ENCODE peak calls at places on chromosomes 7 and 10, in ten cellular contexts. One of them, this sample, is unnamed.

GRCh38 chr10:77160679-77161078 is 476.9 kb downstream of the KCNMA1 start:
- DNase-seq in cardiac fibroblast: peak
- DNase-seq in GM12878: no peak
- DNase-seq in right atrium auricular region: no peak
- DNase-seq in OCI-LY7: no peak
- DNase-seq in HL-60: no peak
- DNase-seq in CD8-positive, alpha-beta T cell: no peak
- DNase-seq in neural progenitor cell: no peak
- DNase-seq in fibroblast of the aortic adventitia: peak
- DNase-seq in right lobe of liver: no peak
- DNase-seq in this sample: no peak

GRCh38 chr7:41824284-41824683 is 121.4 kb upstream of the INHBA start:
- DNase-seq in right atrium auricular region: no peak
- DNase-seq in fibroblast of the aortic adventitia: no peak
- DNase-seq in GM12878: no peak
- DNase-seq in right lobe of liver: no peak
- DNase-seq in neural progenitor cell: no peak
- DNase-seq in OCI-LY7: no peak
- DNase-seq in HL-60: no peak
- DNase-seq in cardiac fibroblast: peak
- DNase-seq in CD8-positive, alpha-beta T cell: no peak
- DNase-seq in this sample: no peak

GRCh38 chr7:139899328-139900020 is 70.4 kb downstream of the TBXAS1 start:
- DNase-seq in HL-60: no peak
- DNase-seq in neural progenitor cell: no peak
- DNase-seq in CD8-positive, alpha-beta T cell: no peak
- DNase-seq in right lobe of liver: no peak
- DNase-seq in cardiac fibroblast: no peak
- DNase-seq in fibroblast of the aortic adventitia: no peak
- DNase-seq in right atrium auricular region: no peak
- DNase-seq in GM12878: no peak
- DNase-seq in OCI-LY7: no peak
- DNase-seq in this sample: no peak

GRCh38 chr7:17311952-17312351 is 13.5 kb downstream of the AHR start:
- DNase-seq in CD8-positive, alpha-beta T cell: no peak
- DNase-seq in cardiac fibroblast: no peak
- DNase-seq in right atrium auricular region: no peak
- DNase-seq in fibroblast of the aortic adventitia: no peak
- DNase-seq in right lobe of liver: no peak
- DNase-seq in OCI-LY7: no peak
- DNase-seq in GM12878: no peak
- DNase-seq in neural progenitor cell: peak
- DNase-seq in HL-60: no peak
- DNase-seq in this sample: no peak

GRCh38 chr7:1571261-1571650 is 1.4 kb upstream of the PSMG3 start:
- DNase-seq in right lobe of liver: no peak
- DNase-seq in HL-60: no peak
- DNase-seq in cardiac fibroblast: peak
- DNase-seq in CD8-positive, alpha-beta T cell: no peak
- DNase-seq in fibroblast of the aortic adventitia: peak
- DNase-seq in right atrium auricular region: no peak
- DNase-seq in neural progenitor cell: no peak
- DNase-seq in GM12878: no peak
- DNase-seq in OCI-LY7: no peak
- DNase-seq in this sample: no peak

GRCh38 chr10:122999347-122999746 is 9.2 kb downstream of the IKZF5 start:
- DNase-seq in cardiac fibroblast: peak
- DNase-seq in right lobe of liver: no peak
- DNase-seq in CD8-positive, alpha-beta T cell: no peak
- DNase-seq in right atrium auricular region: no peak
- DNase-seq in fibroblast of the aortic adventitia: no peak
- DNase-seq in HL-60: no peak
- DNase-seq in OCI-LY7: no peak
- DNase-seq in GM12878: no peak
- DNase-seq in neural progenitor cell: no peak
- DNase-seq in this sample: no peak

GRCh38 chr7:43302211-43302711 is 189.8 kb downstream of the HECW1 start:
- DNase-seq in GM12878: no peak
- DNase-seq in OCI-LY7: no peak
- DNase-seq in CD8-positive, alpha-beta T cell: no peak
- DNase-seq in fibroblast of the aortic adventitia: no peak
- DNase-seq in cardiac fibroblast: peak
- DNase-seq in right atrium auricular region: no peak
- DNase-seq in HL-60: no peak
- DNase-seq in neural progenitor cell: no peak
- DNase-seq in right lobe of liver: no peak
- DNase-seq in this sample: no peak

GRCh38 chr7:55641273-55641691 is 69.0 kb upstream of the VOPP1 start:
- DNase-seq in OCI-LY7: peak
- DNase-seq in CD8-positive, alpha-beta T cell: no peak
- DNase-seq in cardiac fibroblast: peak
- DNase-seq in neural progenitor cell: peak
- DNase-seq in GM12878: peak
- DNase-seq in HL-60: peak
- DNase-seq in fibroblast of the aortic adventitia: peak
- DNase-seq in right atrium auricular region: no peak
- DNase-seq in right lobe of liver: no peak
- DNase-seq in this sample: no peak

GRCh38 chr10:11397077-11397476 is 214.4 kb downstream of the USP6NL start:
- DNase-seq in fibroblast of the aortic adventitia: no peak
- DNase-seq in right atrium auricular region: no peak
- DNase-seq in GM12878: no peak
- DNase-seq in neural progenitor cell: no peak
- DNase-seq in HL-60: no peak
- DNase-seq in right lobe of liver: no peak
- DNase-seq in OCI-LY7: no peak
- DNase-seq in CD8-positive, alpha-beta T cell: no peak
- DNase-seq in cardiac fibroblast: no peak
- DNase-seq in this sample: no peak

DNA sequence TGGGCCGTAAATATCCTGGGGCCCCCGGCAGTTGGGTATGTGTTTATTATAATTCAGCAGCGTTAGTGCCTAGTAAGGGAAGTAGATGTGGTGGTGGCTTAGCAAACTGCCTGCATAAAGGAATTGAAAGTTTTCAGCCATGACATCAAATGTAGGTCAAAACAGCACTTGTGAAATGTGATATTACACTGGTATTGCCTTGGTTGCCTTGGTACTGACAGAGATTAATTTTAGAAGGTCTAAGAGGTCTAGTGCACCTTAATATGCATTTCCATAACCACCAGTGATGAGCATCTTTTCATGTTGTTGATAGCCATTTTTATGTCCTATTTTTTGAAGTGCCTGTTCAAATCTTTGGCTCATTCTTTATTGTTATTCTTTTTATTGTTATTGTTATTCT is 50.1 kb downstream of the VWC2 start:
- DNase-seq in right atrium auricular region: no peak
- DNase-seq in OCI-LY7: no peak
- DNase-seq in neural progenitor cell: no peak
- DNase-seq in fibroblast of the aortic adventitia: no peak
- DNase-seq in CD8-positive, alpha-beta T cell: no peak
- DNase-seq in HL-60: no peak
- DNase-seq in cardiac fibroblast: no peak
- DNase-seq in GM12878: no peak
- DNase-seq in right lobe of liver: no peak
- DNase-seq in this sample: no peak
- H3K4me3 ChIP-seq in right atrium auricular region: no peak
- H3K4me3 ChIP-seq in OCI-LY7: no peak
- H3K4me3 ChIP-seq in neural progenitor cell: no peak
- H3K4me3 ChIP-seq in fibroblast of the aortic adventitia: no peak
- H3K4me3 ChIP-seq in CD8-positive, alpha-beta T cell: no peak
- H3K4me3 ChIP-seq in HL-60: no peak
- H3K4me3 ChIP-seq in cardiac fibroblast: no peak
- H3K4me3 ChIP-seq in GM12878: no peak
- H3K4me3 ChIP-seq in right lobe of liver: no peak
- H3K4me3 ChIP-seq in this sample: no peak

DNA sequence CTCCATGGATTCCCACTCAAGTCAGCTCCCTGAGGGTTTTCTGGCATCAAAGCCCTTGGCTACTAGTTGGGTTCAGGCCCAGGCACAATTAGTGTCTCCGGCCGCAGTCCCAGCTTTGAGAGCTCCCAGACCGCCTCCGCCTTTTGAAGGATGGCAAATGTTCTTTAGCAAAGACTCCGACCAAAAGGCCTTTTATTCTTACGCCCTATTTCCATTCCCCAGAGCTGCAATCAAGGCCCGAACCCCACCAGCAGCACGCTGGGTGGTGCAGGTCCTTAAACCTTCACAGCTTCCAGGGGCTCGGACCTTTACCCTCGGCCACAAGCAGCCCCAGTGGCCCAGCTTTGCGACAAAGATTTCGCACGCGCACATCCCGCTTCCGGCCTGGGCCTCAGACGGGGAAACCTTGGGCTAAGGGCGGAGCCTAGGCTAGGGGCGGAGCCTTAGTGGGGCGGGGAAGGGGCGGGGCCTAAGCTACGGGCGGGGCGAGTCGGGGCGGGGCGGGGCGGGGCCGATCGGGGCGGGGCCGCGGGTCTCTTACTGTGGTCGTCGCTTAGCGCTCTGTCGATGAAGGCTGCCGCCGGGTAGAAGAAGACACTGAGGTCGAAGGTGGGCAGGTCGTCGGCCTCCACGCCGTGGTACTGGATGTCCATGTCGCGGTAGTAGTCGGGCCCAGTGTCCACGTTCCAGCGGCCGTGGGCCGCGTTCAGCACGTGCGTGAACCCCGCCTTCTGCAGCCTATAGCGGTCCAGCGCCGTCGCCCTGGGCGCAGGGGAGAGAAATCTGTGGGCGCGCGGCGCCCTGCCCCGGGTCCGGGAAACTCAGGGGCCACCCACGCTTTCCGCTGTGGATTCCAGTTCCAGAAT is 68.0 kb upstream of the SAMD8 start:
- DNase-seq in GM12878: no peak
- DNase-seq in OCI-LY7: peak
- DNase-seq in right lobe of liver: no peak
- DNase-seq in CD8-positive, alpha-beta T cell: no peak
- DNase-seq in HL-60: no peak
- DNase-seq in cardiac fibroblast: no peak
- DNase-seq in neural progenitor cell: peak
- DNase-seq in fibroblast of the aortic adventitia: no peak
- DNase-seq in right atrium auricular region: no peak
- DNase-seq in this sample: no peak
- H3K4me3 ChIP-seq in GM12878: no peak
- H3K4me3 ChIP-seq in OCI-LY7: peak
- H3K4me3 ChIP-seq in right lobe of liver: no peak
- H3K4me3 ChIP-seq in CD8-positive, alpha-beta T cell: peak
- H3K4me3 ChIP-seq in HL-60: no peak
- H3K4me3 ChIP-seq in cardiac fibroblast: no peak
- H3K4me3 ChIP-seq in neural progenitor cell: no peak
- H3K4me3 ChIP-seq in fibroblast of the aortic adventitia: no peak
- H3K4me3 ChIP-seq in right atrium auricular region: no peak
- H3K4me3 ChIP-seq in this sample: no peak

DNA sequence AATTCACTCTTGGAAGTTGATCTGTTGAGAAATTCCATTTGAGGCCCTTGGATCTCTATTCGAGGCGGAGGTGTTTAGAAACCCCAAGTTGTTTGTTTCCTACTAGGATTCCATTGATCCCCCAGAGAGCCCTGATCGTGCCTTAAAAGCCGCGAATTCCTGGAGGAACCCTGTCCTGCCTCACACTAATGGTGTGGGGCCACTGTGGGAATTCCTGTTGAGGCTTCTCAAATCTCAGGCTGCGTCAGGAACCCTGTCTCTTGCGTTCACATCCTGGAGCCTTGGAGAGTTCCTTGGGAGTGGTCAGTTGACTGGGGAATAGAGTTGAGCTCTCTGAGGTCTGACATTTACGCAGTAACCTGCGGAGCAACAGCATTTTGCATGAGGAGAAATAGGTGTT is 1.2 kb downstream of the CFAP69 start:
- DNase-seq in neural progenitor cell: peak
- DNase-seq in GM12878: no peak
- DNase-seq in cardiac fibroblast: peak
- DNase-seq in right lobe of liver: no peak
- DNase-seq in right atrium auricular region: no peak
- DNase-seq in OCI-LY7: no peak
- DNase-seq in HL-60: no peak
- DNase-seq in fibroblast of the aortic adventitia: peak
- DNase-seq in CD8-positive, alpha-beta T cell: no peak
- DNase-seq in this sample: no peak
- H3K4me3 ChIP-seq in neural progenitor cell: peak
- H3K4me3 ChIP-seq in GM12878: no peak
- H3K4me3 ChIP-seq in cardiac fibroblast: peak
- H3K4me3 ChIP-seq in right lobe of liver: peak
- H3K4me3 ChIP-seq in right atrium auricular region: peak
- H3K4me3 ChIP-seq in OCI-LY7: no peak
- H3K4me3 ChIP-seq in HL-60: no peak
- H3K4me3 ChIP-seq in fibroblast of the aortic adventitia: peak
- H3K4me3 ChIP-seq in CD8-positive, alpha-beta T cell: no peak
- H3K4me3 ChIP-seq in this sample: peak

DNA sequence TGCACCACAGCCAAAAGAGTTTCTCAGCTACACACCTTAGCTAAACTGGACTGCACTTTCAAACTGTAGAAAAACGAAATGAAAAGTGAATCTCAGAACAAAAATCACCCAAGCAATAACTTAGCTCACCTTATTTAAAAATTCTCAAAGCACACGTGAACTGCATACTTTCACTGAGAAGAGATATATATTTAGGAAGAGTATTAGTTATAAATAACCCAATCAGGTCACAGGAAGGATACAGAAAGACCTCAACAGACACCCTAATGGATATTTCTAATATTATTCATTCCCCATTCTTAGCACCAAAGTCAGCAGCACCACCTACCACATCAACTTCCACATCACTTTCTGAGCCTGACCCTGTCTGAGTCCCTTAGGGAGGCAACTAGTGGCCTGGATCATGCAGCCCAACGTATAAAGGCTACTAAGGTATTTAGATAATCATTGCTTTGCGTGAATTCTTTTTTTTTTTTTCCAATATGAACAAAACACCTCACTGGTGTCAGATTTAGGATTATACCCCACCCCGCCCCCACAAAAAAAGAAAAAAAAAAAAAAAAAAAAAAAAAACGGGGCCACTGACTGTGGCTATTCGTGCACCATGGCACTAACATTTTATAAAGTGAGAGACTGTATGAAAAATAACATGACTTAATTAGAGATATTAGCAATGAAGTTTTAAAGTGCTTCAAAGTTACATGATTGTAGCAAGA is 2.6 kb downstream of the ABI1 start:
- DNase-seq in right lobe of liver: no peak
- DNase-seq in fibroblast of the aortic adventitia: peak
- DNase-seq in CD8-positive, alpha-beta T cell: no peak
- DNase-seq in cardiac fibroblast: peak
- DNase-seq in neural progenitor cell: no peak
- DNase-seq in HL-60: no peak
- DNase-seq in GM12878: peak
- DNase-seq in right atrium auricular region: no peak
- DNase-seq in OCI-LY7: peak
- DNase-seq in this sample: no peak
- H3K4me3 ChIP-seq in right lobe of liver: no peak
- H3K4me3 ChIP-seq in fibroblast of the aortic adventitia: peak
- H3K4me3 ChIP-seq in CD8-positive, alpha-beta T cell: no peak
- H3K4me3 ChIP-seq in cardiac fibroblast: peak
- H3K4me3 ChIP-seq in neural progenitor cell: peak
- H3K4me3 ChIP-seq in HL-60: peak
- H3K4me3 ChIP-seq in GM12878: peak
- H3K4me3 ChIP-seq in right atrium auricular region: no peak
- H3K4me3 ChIP-seq in OCI-LY7: peak
- H3K4me3 ChIP-seq in this sample: peak

GRCh38 chr7:118418433-118418832 is 193.9 kb downstream of the ANKRD7 start:
- DNase-seq in right atrium auricular region: no peak
- DNase-seq in neural progenitor cell: no peak
- DNase-seq in fibroblast of the aortic adventitia: no peak
- DNase-seq in cardiac fibroblast: no peak
- DNase-seq in HL-60: no peak
- DNase-seq in GM12878: no peak
- DNase-seq in OCI-LY7: no peak
- DNase-seq in CD8-positive, alpha-beta T cell: no peak
- DNase-seq in right lobe of liver: no peak
- DNase-seq in this sample: no peak
- H3K4me3 ChIP-seq in right atrium auricular region: no peak
- H3K4me3 ChIP-seq in neural progenitor cell: no peak
- H3K4me3 ChIP-seq in fibroblast of the aortic adventitia: no peak
- H3K4me3 ChIP-seq in cardiac fibroblast: no peak
- H3K4me3 ChIP-seq in HL-60: no peak
- H3K4me3 ChIP-seq in GM12878: no peak
- H3K4me3 ChIP-seq in OCI-LY7: no peak
- H3K4me3 ChIP-seq in CD8-positive, alpha-beta T cell: no peak
- H3K4me3 ChIP-seq in right lobe of liver: no peak
- H3K4me3 ChIP-seq in this sample: no peak

This sample was measured in left lung.